ENCODE peak calls at places on chromosomes 6 and 20, in four cellular contexts. Y is uterus; X is stimulated activated CD4-positive, alpha-beta T cell treated with anti-CD3 and anti-CD28 coated beads, Interleukin-4, amount 100 ng/mL, for 1 hour; L is astrocyte. M is an unnamed sample.

GRCh38 chr20:50546729-50547314 is 36.6 kb downstream of the PTPN1 start:
- DNase-seq in Y (no peak), X (no peak), L (no peak), M (no peak)

GRCh38 chr6:48512396-48512795 is 401.4 kb upstream of the PTCHD4 start:
- DNase-seq in Y (no peak), X (no peak), L (no peak), M (no peak)

GRCh38 chr6:40695114-40695513 is 108.0 kb upstream of the LRFN2 start:
- DNase-seq in Y (no peak), X (no peak), L (no peak), M (no peak)

GRCh38 chr6:155397172-155397705 is 58.4 kb downstream of the NOX3 start:
- DNase-seq in Y (no peak), X (no peak), L (no peak), M (no peak)

GRCh38 chr6:29216528-29216927 is 45.8 kb downstream of the OR2J2 start:
- DNase-seq in Y (no peak), X (no peak), L (no peak), M (no peak)

GRCh38 chr6:107977283-107977682 is 19.3 kb upstream of the SEC63 start:
- DNase-seq in Y (no peak), X (no peak), L (peak; percentile 17), M (no peak)

GRCh38 chr6:99348823-99349619 is 453 bp downstream of the FAXC start:
- DNase-seq in Y (peak; percentile 18), X (no peak), L (peak; percentile 2), M (no peak)

GRCh38 chr20:23037017-23037481 is 1.9 kb downstream of the SSTR4 start:
- DNase-seq in Y (no peak), X (no peak), L (no peak), M (peak; percentile 5)

GRCh38 chr20:20365593-20365992 is 2.3 kb upstream of the INSM1 start:
- DNase-seq in Y (no peak), X (no peak), L (no peak), M (no peak)

GRCh38 chr6:91135406-91135805 is 548.5 kb upstream of the MAP3K7 start:
- DNase-seq in Y (no peak), X (no peak), L (no peak), M (no peak)

GRCh38 chr20:23002276-23002675 is 32.8 kb upstream of the SSTR4 start:
- DNase-seq in Y (no peak), X (no peak), L (no peak), M (no peak)

GRCh38 chr6:84284428-84285033 is 57.1 kb upstream of the CEP162 start:
- DNase-seq in Y (no peak), X (no peak), L (no peak), M (no peak)

GRCh38 chr6:54419885-54420284 is 111.6 kb downstream of the TINAG start:
- DNase-seq in Y (no peak), X (no peak), L (peak; percentile 91), M (no peak)

GRCh38 chr6:141199074-141199473 is 933.7 kb upstream of the GJE1 start:
- DNase-seq in Y (no peak), X (no peak), L (peak; percentile 2), M (no peak)

GRCh38 chr20:21520702-21521595 is 7.1 kb upstream of the NKX2-2 start:
- DNase-seq in Y (no peak), X (no peak), L (no peak), M (no peak)

GRCh38 chr20:57879437-57880115 is 169.8 kb upstream of the PMEPA1 start:
- DNase-seq in Y (peak; percentile 65), X (no peak), L (no peak), M (no peak)

GRCh38 chr20:325889-326644 is 715 bp downstream of the SOX12 start:
- DNase-seq in Y (peak; percentile 73), X (peak; percentile 56), L (peak; percentile 42), M (peak; percentile 83)

GRCh38 chr6:88922775-88923548 is 40.5 kb downstream of the RNGTT start:
- DNase-seq in Y (no peak), X (no peak), L (peak; percentile 12), M (no peak)

GRCh38 chr6:132669690-132670291 is 10.8 kb upstream of the TAAR1 start:
- DNase-seq in Y (no peak), X (no peak), L (no peak), M (no peak)

GRCh38 chr6:109186012-109186411 is 90.7 kb downstream of the CEP57L1 start:
- DNase-seq in Y (no peak), X (no peak), L (no peak), M (no peak)

GRCh38 chr20:1901704-1902103 is 6.5 kb downstream of the SIRPA start:
- DNase-seq in Y (no peak), X (no peak), L (no peak), M (no peak)

GRCh38 chr20:31670371-31671228 is 32.9 kb downstream of the COX4I2 start:
- DNase-seq in Y (peak; percentile 35), X (no peak), L (no peak), M (no peak)

GRCh38 chr6:148761532-148761951 is 14.7 kb downstream of the UST start:
- DNase-seq in Y (peak; percentile 33), X (no peak), L (no peak), M (no peak)

GRCh38 chr6:144007455-144007778 is 642 bp downstream of the PLAGL1 start:
- DNase-seq in Y (no peak), X (no peak), L (no peak), M (no peak)

GRCh38 chr6:170174771-170175643 is 115.9 kb downstream of the DLL1 start:
- DNase-seq in Y (no peak), X (no peak), L (no peak), M (no peak)

GRCh38 chr20:49747707-49748524 is 34.2 kb upstream of the B4GALT5 start:
- DNase-seq in Y (peak; percentile 89), X (no peak), L (peak; percentile 61), M (peak; percentile 93)

GRCh38 chr6:46581459-46582177 is 71.0 kb downstream of the CYP39A1 start:
- DNase-seq in Y (no peak), X (no peak), L (no peak), M (no peak)

M was measured in sciatic nerve.